ENCODE peak calls at places on chromosomes 2 and 18, in ten cellular contexts. One of them, this sample, is unnamed.

GRCh38 chr2:64586883-64587481 is 62.9 kb downstream of the AFTPH start:
- DNase-seq in AG10803: peak
- DNase-seq in sigmoid colon: no peak
- DNase-seq in astrocyte of the spinal cord: peak
- DNase-seq in epithelial cell of esophagus: peak
- DNase-seq in PC-3: peak
- DNase-seq in NB4: peak
- DNase-seq in Caco-2: no peak
- DNase-seq in IMR-90: peak
- DNase-seq in nephron progenitor cell: no peak
- DNase-seq in this sample: no peak

GRCh38 chr18:9839211-9839610 is 46.6 kb upstream of the TXNDC2 start:
- DNase-seq in sigmoid colon: no peak
- DNase-seq in nephron progenitor cell: no peak
- DNase-seq in NB4: no peak
- DNase-seq in IMR-90: no peak
- DNase-seq in PC-3: no peak
- DNase-seq in epithelial cell of esophagus: no peak
- DNase-seq in AG10803: no peak
- DNase-seq in Caco-2: no peak
- DNase-seq in astrocyte of the spinal cord: no peak
- DNase-seq in this sample: no peak

GRCh38 chr2:240024766-240025165 is 376 bp downstream of the NDUFA10 start:
- DNase-seq in Caco-2: no peak
- DNase-seq in epithelial cell of esophagus: peak
- DNase-seq in IMR-90: no peak
- DNase-seq in PC-3: no peak
- DNase-seq in AG10803: no peak
- DNase-seq in sigmoid colon: no peak
- DNase-seq in nephron progenitor cell: peak
- DNase-seq in astrocyte of the spinal cord: no peak
- DNase-seq in NB4: peak
- DNase-seq in this sample: no peak

GRCh38 chr2:108908717-108909077 is 80.3 kb downstream of the EDAR start:
- DNase-seq in Caco-2: no peak
- DNase-seq in NB4: no peak
- DNase-seq in sigmoid colon: no peak
- DNase-seq in AG10803: no peak
- DNase-seq in astrocyte of the spinal cord: no peak
- DNase-seq in PC-3: no peak
- DNase-seq in epithelial cell of esophagus: no peak
- DNase-seq in IMR-90: no peak
- DNase-seq in nephron progenitor cell: no peak
- DNase-seq in this sample: no peak

GRCh38 chr2:20040489-20041172 is 10.8 kb downstream of the LAPTM4A start:
- DNase-seq in astrocyte of the spinal cord: peak
- DNase-seq in PC-3: peak
- DNase-seq in IMR-90: peak
- DNase-seq in epithelial cell of esophagus: peak
- DNase-seq in AG10803: no peak
- DNase-seq in sigmoid colon: no peak
- DNase-seq in Caco-2: no peak
- DNase-seq in nephron progenitor cell: no peak
- DNase-seq in NB4: no peak
- DNase-seq in this sample: no peak

GRCh38 chr18:9366126-9366714 is 31.6 kb downstream of the TWSG1 start:
- DNase-seq in IMR-90: peak
- DNase-seq in PC-3: peak
- DNase-seq in astrocyte of the spinal cord: peak
- DNase-seq in nephron progenitor cell: peak
- DNase-seq in Caco-2: no peak
- DNase-seq in sigmoid colon: no peak
- DNase-seq in AG10803: peak
- DNase-seq in epithelial cell of esophagus: peak
- DNase-seq in NB4: no peak
- DNase-seq in this sample: peak

GRCh38 chr18:75489493-75490190 is 62.1 kb upstream of the SMIM21 start:
- DNase-seq in astrocyte of the spinal cord: peak
- DNase-seq in PC-3: peak
- DNase-seq in nephron progenitor cell: no peak
- DNase-seq in epithelial cell of esophagus: peak
- DNase-seq in sigmoid colon: no peak
- DNase-seq in AG10803: peak
- DNase-seq in IMR-90: peak
- DNase-seq in NB4: no peak
- DNase-seq in Caco-2: no peak
- DNase-seq in this sample: peak

GRCh38 chr2:171004833-171005232 is 75.8 kb downstream of the GORASP2 start:
- DNase-seq in PC-3: no peak
- DNase-seq in nephron progenitor cell: no peak
- DNase-seq in astrocyte of the spinal cord: no peak
- DNase-seq in IMR-90: no peak
- DNase-seq in sigmoid colon: no peak
- DNase-seq in Caco-2: no peak
- DNase-seq in NB4: no peak
- DNase-seq in epithelial cell of esophagus: no peak
- DNase-seq in AG10803: no peak
- DNase-seq in this sample: no peak

GRCh38 chr2:219772697-219773096 is 145.3 kb downstream of the SLC4A3 start:
- DNase-seq in IMR-90: no peak
- DNase-seq in NB4: peak
- DNase-seq in epithelial cell of esophagus: no peak
- DNase-seq in AG10803: no peak
- DNase-seq in astrocyte of the spinal cord: no peak
- DNase-seq in sigmoid colon: no peak
- DNase-seq in PC-3: no peak
- DNase-seq in nephron progenitor cell: no peak
- DNase-seq in Caco-2: no peak
- DNase-seq in this sample: no peak

GRCh38 chr18:7809455-7809854 is 242.3 kb downstream of the PTPRM start:
- DNase-seq in epithelial cell of esophagus: no peak
- DNase-seq in Caco-2: peak
- DNase-seq in AG10803: no peak
- DNase-seq in IMR-90: no peak
- DNase-seq in PC-3: no peak
- DNase-seq in sigmoid colon: no peak
- DNase-seq in astrocyte of the spinal cord: no peak
- DNase-seq in nephron progenitor cell: no peak
- DNase-seq in NB4: no peak
- DNase-seq in this sample: no peak

GRCh38 chr2:134160793-134161504 is 92.9 kb upstream of the MGAT5 start:
- DNase-seq in sigmoid colon: no peak
- DNase-seq in astrocyte of the spinal cord: no peak
- DNase-seq in AG10803: peak
- DNase-seq in nephron progenitor cell: peak
- DNase-seq in Caco-2: no peak
- DNase-seq in IMR-90: peak
- DNase-seq in epithelial cell of esophagus: no peak
- DNase-seq in NB4: no peak
- DNase-seq in PC-3: no peak
- DNase-seq in this sample: no peak

GRCh38 chr18:58117685-58118403 is 73.8 kb downstream of the NEDD4L start:
- DNase-seq in nephron progenitor cell: no peak
- DNase-seq in sigmoid colon: no peak
- DNase-seq in Caco-2: no peak
- DNase-seq in astrocyte of the spinal cord: peak
- DNase-seq in PC-3: peak
- DNase-seq in epithelial cell of esophagus: peak
- DNase-seq in NB4: peak
- DNase-seq in AG10803: peak
- DNase-seq in IMR-90: peak
- DNase-seq in this sample: peak

GRCh38 chr2:168798076-168798887 is 4.2 kb upstream of the NOSTRIN start:
- DNase-seq in NB4: no peak
- DNase-seq in epithelial cell of esophagus: no peak
- DNase-seq in AG10803: no peak
- DNase-seq in astrocyte of the spinal cord: no peak
- DNase-seq in IMR-90: no peak
- DNase-seq in nephron progenitor cell: no peak
- DNase-seq in sigmoid colon: no peak
- DNase-seq in PC-3: no peak
- DNase-seq in Caco-2: no peak
- DNase-seq in this sample: no peak

GRCh38 chr2:72892506-72893173 is 5.4 kb downstream of the SPR start:
- DNase-seq in NB4: peak
- DNase-seq in PC-3: peak
- DNase-seq in sigmoid colon: peak
- DNase-seq in AG10803: peak
- DNase-seq in astrocyte of the spinal cord: peak
- DNase-seq in Caco-2: peak
- DNase-seq in epithelial cell of esophagus: peak
- DNase-seq in IMR-90: peak
- DNase-seq in nephron progenitor cell: peak
- DNase-seq in this sample: no peak

GRCh38 chr18:3321133-3321812 is 59.3 kb downstream of the MYL12B start:
- DNase-seq in PC-3: peak
- DNase-seq in sigmoid colon: no peak
- DNase-seq in NB4: no peak
- DNase-seq in epithelial cell of esophagus: peak
- DNase-seq in IMR-90: peak
- DNase-seq in AG10803: peak
- DNase-seq in nephron progenitor cell: no peak
- DNase-seq in astrocyte of the spinal cord: peak
- DNase-seq in Caco-2: no peak
- DNase-seq in this sample: no peak

GRCh38 chr2:241729868-241730267 is 4.6 kb upstream of the D2HGDH start:
- DNase-seq in NB4: no peak
- DNase-seq in nephron progenitor cell: no peak
- DNase-seq in PC-3: no peak
- DNase-seq in IMR-90: no peak
- DNase-seq in sigmoid colon: no peak
- DNase-seq in epithelial cell of esophagus: no peak
- DNase-seq in astrocyte of the spinal cord: no peak
- DNase-seq in Caco-2: no peak
- DNase-seq in AG10803: no peak
- DNase-seq in this sample: no peak
- TF ChIP-seq CTCF in NB4: no peak
- TF ChIP-seq CTCF in nephron progenitor cell: no peak
- TF ChIP-seq CTCF in PC-3: no peak
- TF ChIP-seq CTCF in IMR-90: no peak
- TF ChIP-seq CTCF in sigmoid colon: no peak
- TF ChIP-seq CTCF in epithelial cell of esophagus: no peak
- TF ChIP-seq CTCF in astrocyte of the spinal cord: no peak
- TF ChIP-seq CTCF in Caco-2: no peak
- TF ChIP-seq CTCF in AG10803: no peak
- TF ChIP-seq CTCF in this sample: no peak

GRCh38 chr2:70498054-70498453 is 55.6 kb downstream of the TGFA start:
- DNase-seq in astrocyte of the spinal cord: no peak
- DNase-seq in Caco-2: no peak
- DNase-seq in PC-3: peak
- DNase-seq in nephron progenitor cell: no peak
- DNase-seq in AG10803: no peak
- DNase-seq in NB4: no peak
- DNase-seq in IMR-90: no peak
- DNase-seq in epithelial cell of esophagus: peak
- DNase-seq in sigmoid colon: no peak
- DNase-seq in this sample: no peak
- TF ChIP-seq CTCF in astrocyte of the spinal cord: peak
- TF ChIP-seq CTCF in Caco-2: peak
- TF ChIP-seq CTCF in PC-3: peak
- TF ChIP-seq CTCF in nephron progenitor cell: peak
- TF ChIP-seq CTCF in AG10803: peak
- TF ChIP-seq CTCF in NB4: no peak
- TF ChIP-seq CTCF in IMR-90: no peak
- TF ChIP-seq CTCF in epithelial cell of esophagus: peak
- TF ChIP-seq CTCF in sigmoid colon: no peak
- TF ChIP-seq CTCF in this sample: no peak

GRCh38 chr2:130842770-130843169 is 6.1 kb downstream of the ARHGEF4 start:
- DNase-seq in AG10803: no peak
- DNase-seq in IMR-90: no peak
- DNase-seq in epithelial cell of esophagus: no peak
- DNase-seq in nephron progenitor cell: no peak
- DNase-seq in astrocyte of the spinal cord: no peak
- DNase-seq in PC-3: no peak
- DNase-seq in Caco-2: no peak
- DNase-seq in sigmoid colon: no peak
- DNase-seq in NB4: no peak
- DNase-seq in this sample: no peak
- TF ChIP-seq CTCF in AG10803: no peak
- TF ChIP-seq CTCF in IMR-90: no peak
- TF ChIP-seq CTCF in epithelial cell of esophagus: no peak
- TF ChIP-seq CTCF in nephron progenitor cell: no peak
- TF ChIP-seq CTCF in astrocyte of the spinal cord: no peak
- TF ChIP-seq CTCF in PC-3: no peak
- TF ChIP-seq CTCF in Caco-2: no peak
- TF ChIP-seq CTCF in sigmoid colon: no peak
- TF ChIP-seq CTCF in NB4: no peak
- TF ChIP-seq CTCF in this sample: no peak

GRCh38 chr2:88955607-88956006 is 264.1 kb downstream of the RPIA start:
- DNase-seq in IMR-90: no peak
- DNase-seq in sigmoid colon: no peak
- DNase-seq in nephron progenitor cell: no peak
- DNase-seq in epithelial cell of esophagus: peak
- DNase-seq in NB4: no peak
- DNase-seq in Caco-2: no peak
- DNase-seq in astrocyte of the spinal cord: no peak
- DNase-seq in AG10803: no peak
- DNase-seq in PC-3: no peak
- DNase-seq in this sample: no peak

GRCh38 chr2:88949336-88949735 is 257.9 kb downstream of the RPIA start:
- DNase-seq in AG10803: no peak
- DNase-seq in sigmoid colon: no peak
- DNase-seq in PC-3: no peak
- DNase-seq in Caco-2: no peak
- DNase-seq in nephron progenitor cell: no peak
- DNase-seq in NB4: no peak
- DNase-seq in epithelial cell of esophagus: no peak
- DNase-seq in astrocyte of the spinal cord: no peak
- DNase-seq in IMR-90: no peak
- DNase-seq in this sample: no peak

GRCh38 chr2:88950010-88950409 is 258.5 kb downstream of the RPIA start:
- DNase-seq in sigmoid colon: no peak
- DNase-seq in PC-3: peak
- DNase-seq in Caco-2: no peak
- DNase-seq in astrocyte of the spinal cord: no peak
- DNase-seq in nephron progenitor cell: no peak
- DNase-seq in epithelial cell of esophagus: peak
- DNase-seq in AG10803: no peak
- DNase-seq in NB4: peak
- DNase-seq in IMR-90: no peak
- DNase-seq in this sample: no peak
- TF ChIP-seq CTCF in sigmoid colon: no peak
- TF ChIP-seq CTCF in PC-3: peak
- TF ChIP-seq CTCF in Caco-2: no peak
- TF ChIP-seq CTCF in astrocyte of the spinal cord: no peak
- TF ChIP-seq CTCF in nephron progenitor cell: no peak
- TF ChIP-seq CTCF in epithelial cell of esophagus: peak
- TF ChIP-seq CTCF in AG10803: peak
- TF ChIP-seq CTCF in NB4: peak
- TF ChIP-seq CTCF in IMR-90: peak
- TF ChIP-seq CTCF in this sample: peak

DNA sequence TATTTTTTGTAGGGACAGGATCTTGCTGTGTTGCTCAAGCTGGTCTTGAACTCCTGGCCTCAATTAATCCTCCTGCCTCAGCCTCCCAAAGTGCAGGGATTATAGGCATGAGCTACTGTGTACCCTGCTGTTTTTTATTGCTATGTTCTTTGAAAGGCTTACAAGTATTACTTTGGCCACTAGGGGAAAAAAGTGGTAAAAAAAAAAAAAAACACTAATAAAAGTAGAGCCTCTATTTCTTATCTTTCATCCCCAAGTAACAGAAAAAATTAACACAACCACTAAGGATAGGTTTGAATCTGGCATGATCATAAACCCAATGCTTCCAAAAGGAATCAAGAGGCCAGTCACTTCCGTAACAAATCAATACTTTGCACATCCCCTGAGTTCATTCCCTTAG is 11.6 kb downstream of the NOL10 start:
- DNase-seq in NB4: no peak
- DNase-seq in astrocyte of the spinal cord: no peak
- DNase-seq in epithelial cell of esophagus: no peak
- DNase-seq in IMR-90: no peak
- DNase-seq in AG10803: no peak
- DNase-seq in Caco-2: no peak
- DNase-seq in sigmoid colon: no peak
- DNase-seq in nephron progenitor cell: no peak
- DNase-seq in PC-3: no peak
- DNase-seq in this sample: no peak
- TF ChIP-seq CTCF in NB4: peak
- TF ChIP-seq CTCF in astrocyte of the spinal cord: peak
- TF ChIP-seq CTCF in epithelial cell of esophagus: no peak
- TF ChIP-seq CTCF in IMR-90: peak
- TF ChIP-seq CTCF in AG10803: peak
- TF ChIP-seq CTCF in Caco-2: peak
- TF ChIP-seq CTCF in sigmoid colon: no peak
- TF ChIP-seq CTCF in nephron progenitor cell: peak
- TF ChIP-seq CTCF in PC-3: peak
- TF ChIP-seq CTCF in this sample: peak

This sample was measured in HFF-Myc.